ENCODE peak calls at places on chromosomes 4 and X, in five cellular contexts. G is ovary, V is RWPE1, C is MM.1S, E is left lung. R is an unnamed sample.

GRCh38 chrX:110965409-110965808 is 130.6 kb upstream of the PAK3 start:
- DNase-seq in C (no peak), E (no peak), V (no peak), G (no peak), R (no peak)

GRCh38 chr4:57426779-57427395 is 316.7 kb upstream of the IGFBP7 start:
- DNase-seq in G (peak), E (peak), V (peak), C (peak), R (peak)

GRCh38 chrX:76427560-76428242 is at the start of gene MAGEE1:
- DNase-seq in C (peak), E (peak), V (peak), G (peak), R (peak)

GRCh38 chr4:124862261-124862660 is 149.7 kb upstream of the ANKRD50 start:
- DNase-seq in G (no peak), C (no peak), V (no peak), E (no peak), R (no peak)

GRCh38 chr4:101818362-101818761 is 27.8 kb downstream of the BANK1 start:
- DNase-seq in V (no peak), G (no peak), E (no peak), C (no peak), R (no peak)

GRCh38 chrX:78119521-78120227 is 15.6 kb downstream of the PGK1 start:
- DNase-seq in E (no peak), C (no peak), V (no peak), G (no peak), R (no peak)

GRCh38 chr4:84167579-84167978 is 331.5 kb downstream of the NKX6-1 start:
- DNase-seq in E (no peak), V (no peak), C (no peak), G (no peak), R (peak)

GRCh38 chrX:112642349-112642748 is 37.4 kb downstream of the LHFPL1 start:
- DNase-seq in E (no peak), C (peak), V (peak), G (peak), R (peak)

GRCh38 chr4:77273412-77273811 is 116.4 kb downstream of the CCNG2 start:
- DNase-seq in V (no peak), E (no peak), G (no peak), C (no peak), R (no peak)

GRCh38 chr4:77264826-77265225 is 107.8 kb downstream of the CCNG2 start:
- DNase-seq in C (no peak), V (no peak), E (no peak), G (no peak), R (no peak)

GRCh38 chr4:77268108-77268507 is 111.1 kb downstream of the CCNG2 start:
- DNase-seq in V (no peak), G (no peak), C (no peak), E (no peak), R (no peak)

DNA sequence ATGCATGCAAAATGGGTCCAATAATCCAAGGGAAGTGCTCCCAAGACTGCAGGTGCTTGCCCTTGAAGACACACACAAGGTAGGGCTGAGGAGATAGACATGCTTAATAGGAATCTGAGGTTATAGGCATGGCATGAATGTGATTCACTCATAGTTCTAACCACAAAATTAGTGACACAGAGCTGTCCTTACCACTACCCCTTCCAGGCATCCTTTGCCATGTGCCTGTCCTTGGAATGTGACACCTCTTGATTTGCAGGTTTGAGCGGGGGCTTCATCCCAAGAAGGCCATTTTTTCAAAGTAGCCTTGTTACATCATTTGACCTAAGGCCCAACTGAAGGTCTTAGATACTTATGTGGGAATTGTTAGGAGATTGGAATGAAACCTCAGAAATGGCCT is 112.5 kb downstream of the CCNG2 start:
- DNase-seq in G (no peak), V (peak), E (no peak), C (no peak), R (peak)
- TF ChIP-seq CTCF in G (no peak), V (no peak), E (no peak), C (no peak), R (no peak)

GRCh38 chr4:48372272-48372671 is 30.9 kb downstream of the SLAIN2 start:
- DNase-seq in C (no peak), G (no peak), E (no peak), V (no peak), R (no peak)
- TF ChIP-seq CTCF in C (no peak), G (no peak), E (no peak), V (no peak), R (no peak)

DNA sequence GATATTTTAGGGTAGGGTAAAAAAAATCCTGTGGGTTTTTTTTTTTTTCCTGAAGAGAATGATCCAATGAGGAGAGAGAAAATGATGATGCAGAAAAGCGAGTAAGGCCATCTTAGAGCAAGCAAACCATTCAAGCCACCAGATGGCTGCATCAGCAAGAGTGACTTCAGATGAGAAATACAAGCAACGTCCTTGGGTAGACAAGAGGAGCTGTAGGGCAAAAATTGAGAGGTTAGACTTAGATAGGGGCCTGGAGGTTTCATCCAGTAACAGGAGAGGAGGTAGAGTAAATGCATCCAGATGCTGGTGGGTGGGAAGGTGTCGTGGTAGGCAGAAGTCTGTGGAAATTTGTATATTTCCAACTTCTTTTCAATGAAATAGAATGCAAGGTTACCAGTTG is 14.6 kb downstream of the FTHL17 start:
- DNase-seq in V (no peak), G (no peak), E (no peak), C (no peak), R (no peak)
- TF ChIP-seq CTCF in V (no peak), G (no peak), E (no peak), C (no peak), R (no peak)

GRCh38 chrX:88613338-88613737 is 133.7 kb upstream of the CPXCR1 start:
- DNase-seq in G (no peak), E (no peak), V (peak), C (peak), R (no peak)
- TF ChIP-seq CTCF in G (no peak), E (no peak), V (peak), C (peak), R (no peak)

DNA sequence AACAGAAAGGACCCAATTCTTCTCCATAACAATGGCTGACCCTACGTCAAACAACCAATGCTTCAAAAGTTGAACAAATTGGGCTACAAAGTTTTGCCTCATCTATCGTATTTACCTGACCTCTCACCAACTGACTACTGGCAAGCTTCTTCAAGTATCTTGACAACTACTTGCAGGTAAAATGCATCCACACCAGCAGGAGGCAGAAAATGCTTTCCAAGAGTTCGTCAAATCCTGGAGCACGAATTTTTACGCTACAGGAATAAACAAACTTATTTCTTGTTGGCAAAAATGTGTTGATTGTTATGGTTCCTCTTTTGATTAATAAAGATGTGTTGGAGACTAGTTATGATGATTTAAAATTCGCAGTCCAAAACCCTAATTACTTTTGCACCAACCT is 6.7 kb upstream of the GAB1 start:
- DNase-seq in G (no peak), C (no peak), E (no peak), V (no peak), R (no peak)
- TF ChIP-seq CTCF in G (no peak), C (no peak), E (no peak), V (no peak), R (no peak)

GRCh38 chrX:34275710-34276109 is 143.6 kb upstream of the FAM47A start:
- DNase-seq in V (no peak), C (peak), E (no peak), G (no peak), R (no peak)
- TF ChIP-seq CTCF in V (no peak), C (no peak), E (no peak), G (no peak), R (no peak)